ENCODE peak calls at places on chromosomes 5 and 9, in ten cellular contexts. M is BJ, W is retinal pigment epithelial cell, B is cardiac fibroblast, L is Peyer's patch, Z is activated B cell treated with CpG ODN at 0.5 μM for 24 hours, P is fibroblast of pulmonary artery, R is astrocyte of the spinal cord, T is psoas muscle, I is pancreas. S is an unnamed sample.

GRCh38 chr5:151095341-151096000 is 14.6 kb upstream of the TNIP1 start:
- DNase-seq in R (peak), P (peak), Z (no peak), T (no peak), M (no peak), L (peak), I (no peak), B (peak), W (no peak), S (no peak)

GRCh38 chr9:113131689-113132151 is 19.1 kb upstream of the SLC31A2 start:
- DNase-seq in Z (no peak), L (no peak), W (no peak), T (no peak), B (peak), P (peak), I (no peak), M (no peak), R (peak), S (no peak)

GRCh38 chr9:115657695-115658094 is 495.9 kb upstream of the PAPPA start:
- DNase-seq in R (no peak), I (no peak), L (no peak), T (no peak), W (no peak), M (no peak), P (no peak), Z (no peak), B (no peak), S (no peak)

GRCh38 chr5:33721491-33722245 is 170.1 kb downstream of the ADAMTS12 start:
- DNase-seq in T (no peak), L (no peak), W (no peak), P (no peak), B (no peak), R (peak), I (no peak), M (no peak), Z (no peak), S (no peak)

GRCh38 chr9:97766092-97766491 is 69.0 kb upstream of the XPA start:
- DNase-seq in L (no peak), W (no peak), I (no peak), R (no peak), Z (no peak), B (peak), P (peak), T (no peak), M (peak), S (no peak)

GRCh38 chr9:109974918-109975276 is 194.9 kb downstream of the PALM2AKAP2 start:
- DNase-seq in P (no peak), L (no peak), M (no peak), R (no peak), I (no peak), B (no peak), W (no peak), Z (no peak), T (no peak), S (no peak)

GRCh38 chr9:89342948-89343347 is 24.6 kb downstream of the SECISBP2 start:
- DNase-seq in B (peak), I (no peak), Z (no peak), P (no peak), L (no peak), M (no peak), R (no peak), W (no peak), T (no peak), S (no peak)

GRCh38 chr5:41858890-41859289 is 11.3 kb downstream of the OXCT1 start:
- DNase-seq in B (no peak), M (no peak), T (no peak), R (no peak), I (no peak), L (no peak), P (no peak), Z (no peak), W (no peak), S (no peak)

GRCh38 chr5:150516011-150516410 is 8.1 kb downstream of the NDST1 start:
- DNase-seq in P (peak), I (no peak), B (peak), W (no peak), L (no peak), Z (no peak), T (no peak), M (no peak), R (peak), S (peak)

GRCh38 chr9:83962165-83962564 is 17.9 kb downstream of the HNRNPK start:
- DNase-seq in R (no peak), L (no peak), P (peak), M (no peak), Z (no peak), T (no peak), I (no peak), W (no peak), B (no peak), S (no peak)

GRCh38 chr5:177369050-177369912 is 11.6 kb downstream of the RGS14 start:
- DNase-seq in B (peak), R (no peak), L (no peak), I (no peak), M (no peak), T (no peak), W (no peak), P (peak), Z (no peak), S (no peak)

GRCh38 chr5:116084231-116084630 is 594 bp upstream of the COMMD10 start:
- DNase-seq in I (peak), M (no peak), T (no peak), Z (no peak), B (peak), W (no peak), P (peak), L (no peak), R (peak), S (no peak)

GRCh38 chr5:181200816-181201215 is 4.2 kb downstream of the TRIM7 start:
- DNase-seq in I (no peak), W (no peak), M (no peak), R (no peak), B (no peak), P (no peak), L (no peak), T (no peak), Z (no peak), S (no peak)

GRCh38 chr5:59328801-59329296 is 564.7 kb downstream of the PDE4D start:
- DNase-seq in P (peak), I (no peak), T (peak), R (peak), B (peak), M (no peak), Z (no peak), W (peak), L (no peak), S (no peak)

GRCh38 chr9:110432253-110432652 is 94.6 kb upstream of the TXNDC8 start:
- DNase-seq in W (no peak), Z (no peak), M (no peak), R (no peak), I (no peak), B (peak), P (peak), L (no peak), T (no peak), S (no peak)

GRCh38 chr9:132877818-132878694 is at the start of gene AK8:
- DNase-seq in M (no peak), B (peak), P (peak), Z (peak), T (peak), I (peak), R (peak), W (no peak), L (peak), S (peak)

GRCh38 chr5:129061849-129062248 is 32.7 kb upstream of the ISOC1 start:
- DNase-seq in P (no peak), R (no peak), B (no peak), T (no peak), I (no peak), Z (no peak), M (no peak), L (no peak), W (no peak), S (no peak)

GRCh38 chr5:126488362-126489065 is 65.3 kb downstream of the GRAMD2B start:
- DNase-seq in M (no peak), L (no peak), P (no peak), B (no peak), I (no peak), W (peak), Z (no peak), T (no peak), R (no peak), S (no peak)

GRCh38 chr5:126487596-126487995 is 64.4 kb downstream of the GRAMD2B start:
- DNase-seq in M (no peak), Z (no peak), P (no peak), R (no peak), L (no peak), B (no peak), T (no peak), W (no peak), I (no peak), S (no peak)

GRCh38 chr5:126484248-126484647 is 61.0 kb downstream of the GRAMD2B start:
- DNase-seq in I (no peak), P (no peak), L (no peak), R (no peak), T (no peak), W (no peak), B (no peak), Z (no peak), M (no peak), S (no peak)

GRCh38 chr5:126483156-126483555 is 59.9 kb downstream of the GRAMD2B start:
- DNase-seq in M (no peak), L (no peak), T (no peak), R (no peak), W (no peak), Z (no peak), P (peak), B (peak), I (no peak), S (no peak)

DNA sequence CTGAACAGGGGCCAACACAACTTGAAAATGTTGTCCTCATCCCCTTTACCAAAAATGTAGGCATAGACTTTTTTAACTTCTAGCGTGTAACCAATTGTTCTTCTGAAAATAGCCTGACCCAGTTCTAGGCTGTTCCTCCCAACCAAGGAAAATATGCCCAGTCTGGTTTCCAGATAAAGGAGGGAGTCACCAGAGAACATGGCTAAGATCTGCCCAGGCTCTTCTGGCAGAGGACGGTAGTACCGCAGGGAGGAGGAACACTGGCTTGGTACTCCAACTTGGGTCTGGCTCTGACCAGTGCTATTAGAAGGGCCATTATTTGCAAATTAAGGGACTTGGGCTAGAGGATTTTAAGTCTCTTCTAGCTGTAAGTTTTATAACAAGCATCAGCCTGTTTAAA is 63.1 kb downstream of the GRAMD2B start:
- DNase-seq in I (no peak), R (no peak), P (no peak), L (no peak), M (no peak), T (no peak), W (no peak), Z (no peak), B (no peak), S (no peak)
- TF ChIP-seq CTCF in I (no peak), R (no peak), P (no peak), L (no peak), M (no peak), T (no peak), W (no peak), Z (no peak), B (no peak), S (no peak)

GRCh38 chr5:67003906-67004729 is 192.5 kb downstream of the CD180 start:
- DNase-seq in T (peak), P (peak), L (peak), Z (peak), R (peak), W (no peak), I (peak), M (peak), B (peak), S (no peak)

GRCh38 chr5:67006152-67006848 is 190.3 kb downstream of the CD180 start:
- DNase-seq in P (no peak), W (no peak), M (no peak), T (no peak), R (no peak), B (no peak), L (no peak), Z (no peak), I (no peak), S (no peak)

GRCh38 chr5:67002832-67003231 is 193.8 kb downstream of the CD180 start:
- DNase-seq in L (no peak), Z (no peak), I (no peak), W (no peak), M (no peak), T (no peak), P (no peak), R (no peak), B (no peak), S (no peak)

GRCh38 chr5:67003373-67003905 is 193.2 kb downstream of the CD180 start:
- DNase-seq in P (no peak), R (peak), B (no peak), M (no peak), W (no peak), T (no peak), L (no peak), Z (no peak), I (no peak), S (no peak)

DNA sequence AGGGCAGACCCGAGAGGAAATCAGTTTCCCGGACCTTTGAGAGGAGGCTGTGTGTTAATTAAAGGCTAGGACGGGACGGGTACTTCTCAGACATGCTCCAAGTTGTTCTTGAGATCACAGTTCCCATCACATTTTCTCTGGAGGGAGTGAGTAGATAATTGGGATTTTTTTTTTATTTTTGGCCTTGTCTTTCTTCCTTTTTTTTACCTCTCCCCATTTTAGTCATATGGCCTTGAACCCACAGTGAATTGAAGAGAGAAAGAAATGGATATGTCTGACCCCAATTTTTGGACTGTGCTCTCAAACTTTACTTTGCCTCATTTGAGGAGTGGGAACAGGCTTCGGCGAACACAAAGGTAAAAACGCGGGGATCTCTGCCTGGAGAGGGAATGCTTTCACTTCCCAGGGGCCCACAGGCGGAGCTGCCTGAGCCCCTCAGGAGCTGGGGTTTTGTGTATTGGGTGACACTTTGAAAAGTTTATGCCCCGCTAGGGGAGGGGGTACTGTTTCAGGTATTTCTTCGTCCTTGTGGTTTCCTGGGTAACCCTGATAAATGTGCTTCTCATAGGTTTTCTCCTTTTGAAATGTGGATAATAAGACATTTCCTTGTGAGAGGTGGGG is 191.8 kb downstream of the CD180 start:
- DNase-seq in L (peak), T (no peak), W (no peak), R (no peak), M (no peak), I (no peak), B (no peak), P (no peak), Z (no peak), S (no peak)
- TF ChIP-seq CTCF in L (no peak), T (no peak), W (no peak), R (no peak), M (no peak), I (no peak), B (no peak), P (no peak), Z (no peak), S (no peak)

GRCh38 chr5:145811834-145812625 is 23.1 kb downstream of the PRELID2 start:
- DNase-seq in L (no peak), P (peak), T (no peak), B (peak), W (no peak), R (peak), I (no peak), Z (no peak), M (no peak), S (no peak)
- TF ChIP-seq CTCF in L (peak), P (peak), T (no peak), B (peak), W (peak), R (peak), I (no peak), Z (no peak), M (peak), S (peak)

GRCh38 chr5:31530541-31531265 is 1.2 kb downstream of the DROSHA start:
- DNase-seq in B (peak), R (no peak), M (no peak), P (no peak), I (no peak), L (no peak), W (no peak), Z (no peak), T (no peak), S (no peak)

GRCh38 chr5:31534527-31535046 is 2.5 kb downstream of the C5orf22 start:
- DNase-seq in T (no peak), M (no peak), W (no peak), Z (no peak), I (no peak), B (no peak), L (no peak), P (no peak), R (no peak), S (no peak)

GRCh38 chr5:31531543-31531887 is 378 bp downstream of the DROSHA start:
- DNase-seq in Z (no peak), W (no peak), R (peak), I (no peak), L (no peak), M (no peak), B (peak), T (peak), P (peak), S (no peak)

GRCh38 chr5:31536873-31537272 is 4.8 kb downstream of the C5orf22 start:
- DNase-seq in Z (no peak), R (no peak), M (no peak), T (no peak), I (no peak), L (no peak), P (no peak), B (no peak), W (no peak), S (no peak)

DNA sequence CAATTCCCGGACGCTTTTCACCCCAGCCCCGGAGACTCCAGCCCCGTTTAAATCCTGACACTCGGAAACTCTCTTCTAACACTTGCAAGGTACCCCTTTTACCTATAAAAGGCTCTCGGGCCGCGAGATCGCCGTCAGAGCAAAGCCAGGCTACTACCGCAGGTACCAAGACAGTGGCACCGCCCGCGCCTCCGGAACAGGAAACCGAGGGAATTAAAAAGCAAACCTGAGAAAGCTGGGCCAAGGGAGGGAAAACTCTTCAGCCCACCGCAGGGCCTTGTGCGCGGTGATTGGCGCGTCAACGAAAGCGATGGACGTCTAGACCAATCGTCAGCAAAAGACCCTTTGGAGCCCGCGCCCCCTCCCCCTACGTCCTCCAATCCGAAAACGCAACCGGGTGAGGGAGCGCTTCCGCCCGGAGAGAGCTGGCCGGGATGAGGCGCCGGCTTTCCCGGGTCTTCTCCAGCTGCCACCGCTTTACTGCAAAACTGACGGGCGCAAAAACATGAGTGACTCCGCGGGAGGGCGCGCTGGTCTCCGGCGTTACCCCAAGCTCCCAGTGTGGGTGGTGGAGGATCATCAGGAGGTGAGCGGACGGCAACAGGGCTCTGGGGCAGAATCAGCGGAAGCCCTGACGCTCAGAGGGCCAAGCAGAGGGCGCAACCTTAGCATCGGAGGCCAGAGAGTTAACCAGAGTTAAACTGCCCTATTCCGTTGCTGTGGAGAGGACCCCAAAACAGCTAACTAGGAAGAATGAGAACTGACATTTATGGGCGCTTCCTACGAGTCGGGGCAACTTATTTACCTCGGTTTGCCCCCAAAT is at the start of the genes C5orf22 and DROSHA:
- DNase-seq in L (peak), P (peak), R (peak), M (peak), Z (peak), T (peak), W (peak), B (peak), I (peak), S (peak)
- TF ChIP-seq CTCF in L (no peak), P (no peak), R (no peak), M (no peak), Z (no peak), T (no peak), W (peak), B (peak), I (no peak), S (no peak)

DNA sequence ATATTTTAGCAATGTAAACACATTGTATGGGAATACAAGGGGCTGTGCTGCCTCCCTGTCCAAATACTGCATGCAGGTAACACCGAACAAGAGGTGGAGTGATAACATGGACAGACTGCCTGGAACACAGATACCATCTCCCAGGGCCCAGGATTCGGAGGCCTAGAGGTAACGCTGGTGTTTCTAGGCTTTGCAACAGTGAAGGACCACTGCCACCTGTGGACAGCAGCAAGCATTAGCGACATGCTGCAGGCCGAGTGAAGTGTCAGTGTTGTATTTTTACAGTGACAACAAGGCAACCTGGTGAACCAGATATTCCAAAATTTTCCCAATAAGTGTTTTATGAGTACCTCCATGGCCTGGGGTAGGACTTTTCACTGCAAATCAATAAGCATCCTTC is 379.2 kb downstream of the DMRT2 start:
- DNase-seq in P (peak), W (no peak), M (no peak), Z (no peak), L (no peak), B (no peak), R (no peak), I (no peak), T (no peak), S (no peak)
- TF ChIP-seq CTCF in P (no peak), W (no peak), M (peak), Z (no peak), L (no peak), B (no peak), R (peak), I (no peak), T (peak), S (no peak)

GRCh38 chr5:17966636-17967402 is 332.6 kb downstream of the TAF11L14 start:
- DNase-seq in I (peak), R (no peak), W (no peak), B (no peak), Z (no peak), L (no peak), P (no peak), T (no peak), M (no peak), S (no peak)
- TF ChIP-seq CTCF in I (no peak), R (no peak), W (no peak), B (no peak), Z (no peak), L (no peak), P (no peak), T (no peak), M (no peak), S (no peak)

S was measured in D721Med.